ENCODE peak calls at places on chromosomes 5 and 9, in six cellular contexts. M, X, Z, Q, E and D are unnamed samples.

GRCh38 chr9:37174247-37174646 is 53.9 kb downstream of the ZCCHC7 start:
- DNase-seq in X (no peak), Q (peak), Z (no peak), M (no peak), E (peak), D (no peak)

GRCh38 chr5:27290166-27290565 is 251.8 kb upstream of the CDH9 start:
- DNase-seq in X (no peak), Q (no peak), M (no peak), E (no peak), Z (no peak), D (no peak)

GRCh38 chr5:34521628-34522290 is 134.4 kb upstream of the RAI14 start:
- DNase-seq in Q (no peak), M (no peak), E (no peak), X (no peak), Z (no peak), D (no peak)

GRCh38 chr5:76500633-76501393 is 97.7 kb downstream of the IQGAP2 start:
- DNase-seq in Z (no peak), M (no peak), E (no peak), Q (peak), X (no peak), D (no peak)

GRCh38 chr9:132424857-132425702 is 15.1 kb downstream of the CFAP77 start:
- DNase-seq in Q (no peak), M (no peak), X (no peak), E (no peak), Z (no peak), D (no peak)

GRCh38 chr5:172984244-172984953 is 828 bp downstream of the ATP6V0E1 start:
- DNase-seq in X (peak), Q (peak), Z (peak), M (peak), E (peak), D (peak)

GRCh38 chr5:61587120-61587519 is 255.1 kb downstream of the ZSWIM6 start:
- DNase-seq in Z (no peak), E (no peak), M (no peak), X (no peak), Q (peak), D (no peak)

GRCh38 chr9:131348631-131349521 is 45.0 kb upstream of the PRRC2B start:
- DNase-seq in M (no peak), X (no peak), Z (no peak), E (no peak), Q (no peak), D (no peak)

GRCh38 chr5:65305913-65306312 is 175.8 kb downstream of the ADAMTS6 start:
- DNase-seq in Z (no peak), E (peak), Q (no peak), M (no peak), X (no peak), D (no peak)

GRCh38 chr5:137619191-137619870 is 116.6 kb downstream of the KLHL3 start:
- DNase-seq in E (peak), M (no peak), X (peak), Q (peak), Z (no peak), D (no peak)

GRCh38 chr9:132472599-132472998 is 62.6 kb downstream of the CFAP77 start:
- DNase-seq in E (no peak), Q (no peak), M (no peak), X (no peak), Z (no peak), D (no peak)

GRCh38 chr5:127595484-127596368 is 53.2 kb upstream of the CTXN3 start:
- DNase-seq in X (no peak), Z (no peak), Q (no peak), E (no peak), M (no peak), D (no peak)

GRCh38 chr5:140051950-140052349 is 8.9 kb upstream of the NRG2 start:
- DNase-seq in Q (no peak), E (no peak), Z (no peak), M (no peak), X (no peak), D (no peak)

DNA sequence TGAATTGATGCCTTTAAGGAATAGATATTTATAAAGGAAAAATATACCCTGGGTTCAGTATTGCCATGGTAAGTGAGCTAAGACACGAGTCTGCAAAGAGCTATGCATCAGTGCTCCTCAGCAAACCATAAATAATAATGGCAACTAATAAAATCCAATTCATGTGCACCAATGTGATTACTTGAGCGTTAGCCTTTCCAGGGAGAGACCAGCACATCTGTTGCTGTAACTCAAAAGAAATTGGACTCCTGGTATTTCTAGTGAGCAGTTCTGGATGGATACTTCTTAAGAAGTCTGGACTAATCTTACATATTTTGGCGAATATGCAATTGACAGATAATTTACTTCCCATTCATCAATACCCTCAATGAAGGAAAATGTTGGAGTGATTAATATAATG is 373.3 kb downstream of the ARHGEF28 start:
- DNase-seq in Z (no peak), M (no peak), X (no peak), Q (no peak), E (no peak), D (no peak)
- H3K4me3 ChIP-seq in Z (no peak), M (no peak), X (no peak), Q (no peak), E (no peak), D (no peak)

DNA sequence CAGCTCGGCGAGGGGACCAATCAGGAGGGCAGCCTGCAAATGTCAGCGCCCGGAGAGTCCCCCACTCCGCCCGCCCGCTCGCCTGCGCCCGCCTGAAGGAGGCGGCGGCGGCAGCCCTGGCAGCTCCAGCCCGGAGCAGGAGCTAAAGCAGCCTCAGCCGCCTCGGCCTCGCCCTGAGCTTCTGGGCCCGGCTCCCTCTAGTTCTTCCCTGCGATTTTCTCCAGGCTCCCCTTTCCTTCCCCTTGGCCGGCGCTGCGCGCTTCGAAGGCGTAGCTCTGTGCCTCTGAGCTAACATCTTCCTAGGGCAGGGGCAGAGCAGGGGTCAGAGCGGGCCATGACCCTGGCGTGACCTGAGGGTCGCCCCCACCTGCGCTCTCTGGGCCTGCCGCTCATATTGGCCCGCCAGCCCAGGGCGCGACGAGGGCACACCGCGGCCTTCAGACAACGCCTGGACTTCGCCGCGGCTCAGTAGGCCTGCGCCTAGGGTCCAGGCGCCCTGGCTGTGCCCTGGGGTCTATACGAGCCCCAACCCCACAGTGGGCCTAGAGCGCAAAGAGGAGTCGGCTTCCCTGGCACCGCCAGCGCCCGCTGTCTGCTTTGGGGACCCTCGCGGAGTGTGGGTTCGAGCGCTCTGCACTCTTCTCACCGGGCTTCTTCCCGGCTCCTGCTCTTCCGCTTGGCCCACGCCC is 394 bp upstream of the OTP start:
- DNase-seq in X (no peak), Q (no peak), Z (no peak), M (no peak), E (no peak), D (no peak)
- H3K4me3 ChIP-seq in X (no peak), Q (no peak), Z (peak), M (no peak), E (no peak), D (no peak)

GRCh38 chr9:115923903-115924668 is 229.5 kb upstream of the PAPPA start:
- DNase-seq in E (peak), Q (peak), M (no peak), X (no peak), Z (no peak), D (no peak)
- H3K4me3 ChIP-seq in E (no peak), Q (no peak), M (no peak), X (no peak), Z (no peak), D (no peak)

GRCh38 chr9:68704804-68705635 is at the start of gene PIP5K1B:
- DNase-seq in M (no peak), E (no peak), X (peak), Z (peak), Q (peak), D (peak)

GRCh38 chr9:68704498-68704803 is 589 bp upstream of the PIP5K1B start:
- DNase-seq in Z (no peak), X (no peak), M (no peak), Q (no peak), E (no peak), D (no peak)

GRCh38 chr9:68708089-68708488 is 3.0 kb downstream of the PIP5K1B start:
- DNase-seq in Q (no peak), E (no peak), X (no peak), Z (no peak), M (no peak), D (no peak)

GRCh38 chr9:68706579-68707201 is 1.6 kb downstream of the PIP5K1B start:
- DNase-seq in Q (no peak), E (no peak), Z (no peak), X (no peak), M (no peak), D (no peak)

DNA sequence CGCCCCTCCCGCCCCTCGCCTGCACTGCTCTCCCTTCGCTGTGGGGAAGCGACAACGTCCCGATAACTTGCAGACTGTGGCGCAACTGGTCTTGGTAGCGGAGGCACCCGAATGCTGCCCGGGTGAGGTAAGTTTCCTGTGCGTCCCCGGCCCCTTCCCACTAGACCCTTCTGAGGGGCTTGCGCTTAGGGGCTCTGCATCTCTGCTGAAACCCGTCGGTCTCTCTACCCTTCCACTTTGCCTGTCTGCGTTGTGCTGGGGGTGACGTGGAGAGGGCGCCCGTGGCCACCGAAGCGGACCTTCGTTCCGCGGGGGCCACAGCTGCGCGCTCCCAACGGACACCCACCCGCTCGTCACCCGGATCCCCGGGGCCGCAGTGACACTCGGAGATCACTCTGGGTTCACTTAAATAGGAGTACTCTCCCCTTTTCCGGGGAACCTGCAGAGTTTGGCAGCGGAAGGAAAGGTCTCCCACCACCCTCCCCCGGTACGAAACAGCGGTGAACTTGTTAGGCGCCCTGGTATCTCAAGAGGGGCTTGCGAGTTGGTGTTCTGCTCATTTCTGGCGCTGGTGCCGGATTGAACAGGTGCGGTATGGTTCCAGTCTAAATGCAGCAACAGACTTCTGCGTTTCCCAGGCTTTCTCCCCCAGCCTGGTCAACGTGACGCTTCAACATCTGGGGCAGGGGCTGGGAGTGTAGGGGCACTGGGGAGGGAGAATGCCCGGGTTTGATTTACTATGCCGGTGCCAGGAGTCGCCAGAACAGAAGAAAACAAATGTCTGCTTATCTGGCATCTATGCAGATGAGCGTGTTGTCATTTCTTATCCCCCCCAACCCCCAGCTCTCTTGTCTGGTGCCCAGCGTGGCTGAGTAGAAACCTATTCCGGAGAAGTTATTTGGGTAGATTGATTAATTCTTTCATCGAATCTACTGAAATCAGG is 867 bp downstream of the PIP5K1B start:
- DNase-seq in E (no peak), Z (no peak), Q (peak), M (no peak), X (no peak), D (no peak)
- H3K4me3 ChIP-seq in E (peak), Z (peak), Q (peak), M (no peak), X (peak), D (peak)